ENCODE peak calls at places on chromosomes 12 and 14, in seven cellular contexts. X is IMR-90, B is body of pancreas, V is stomach, T is A549, C is right lobe of liver, M is adrenal gland. G is an unnamed sample.

GRCh38 chr14:102280376-102280962 is 24.5 kb downstream of the MOK start:
- DNase-seq in X (peak), B (no peak), V (no peak), T (peak), C (no peak), M (no peak), G (no peak)

GRCh38 chr12:86948851-86949250 is 692.7 kb upstream of the MGAT4C start:
- DNase-seq in X (peak), B (no peak), V (no peak), T (no peak), C (no peak), M (no peak), G (no peak)

GRCh38 chr12:26233620-26234019 is 38.2 kb downstream of the SSPN start:
- DNase-seq in X (peak), B (no peak), V (no peak), T (no peak), C (no peak), M (no peak), G (no peak)

GRCh38 chr12:132550014-132550802 is 60.2 kb downstream of the LRCOL1 start:
- DNase-seq in X (no peak), B (no peak), V (no peak), T (no peak), C (no peak), M (peak), G (no peak)

GRCh38 chr12:75831413-75831812 is 200.2 kb downstream of the PHLDA1 start:
- DNase-seq in X (peak), B (no peak), V (no peak), T (no peak), C (no peak), M (no peak), G (no peak)

GRCh38 chr12:2003676-2004112 is 563 bp downstream of the DCP1B start:
- DNase-seq in X (peak), B (no peak), V (no peak), T (no peak), C (no peak), M (no peak), G (no peak)

GRCh38 chr14:59262717-59263469 is 74.4 kb downstream of the DAAM1 start:
- DNase-seq in X (no peak), B (no peak), V (no peak), T (peak), C (peak), M (no peak), G (no peak)

GRCh38 chr12:6323340-6323994 is 13.0 kb downstream of the PLEKHG6 start:
- DNase-seq in X (peak), B (peak), V (peak), T (peak), C (no peak), M (peak), G (no peak)

GRCh38 chr12:2922329-2922728 is 31.6 kb downstream of the TULP3 start:
- DNase-seq in X (peak), B (no peak), V (no peak), T (no peak), C (no peak), M (no peak), G (no peak)

GRCh38 chr14:100587248-100587762 is at the start of gene BEGAIN:
- DNase-seq in X (no peak), B (no peak), V (no peak), T (no peak), C (no peak), M (no peak), G (no peak)

GRCh38 chr12:59723520-59723919 is 127.7 kb downstream of the SLC16A7 start:
- DNase-seq in X (peak), B (no peak), V (no peak), T (no peak), C (no peak), M (no peak), G (no peak)

GRCh38 chr12:7101047-7101693 is 7.8 kb downstream of the C1RL start:
- DNase-seq in X (peak), B (no peak), V (no peak), T (no peak), C (no peak), M (no peak), G (no peak)

DNA sequence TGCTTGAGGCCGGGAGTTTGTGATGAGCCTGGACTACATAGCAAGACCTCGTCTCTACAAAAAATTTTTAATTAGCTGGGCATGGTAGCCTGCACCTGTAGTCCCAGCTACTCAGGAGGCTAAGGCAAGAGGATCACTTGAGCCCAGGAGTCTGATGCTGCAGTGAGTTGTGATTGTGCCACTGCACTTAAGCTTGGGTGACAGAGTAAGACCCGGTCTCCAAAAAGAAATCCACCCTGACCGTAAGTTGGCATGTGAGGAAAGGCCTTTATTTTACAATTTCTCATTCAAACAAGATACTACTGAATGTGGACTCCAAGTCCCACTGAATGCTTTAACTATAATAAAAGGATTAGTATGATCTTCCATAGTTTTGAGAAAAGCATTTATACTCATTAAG is 27.3 kb downstream of the PSMA6 start:
- DNase-seq in X (no peak), B (no peak), V (no peak), T (no peak), C (no peak), M (no peak), G (no peak)
- H3K27ac ChIP-seq in X (no peak), B (no peak), V (no peak), T (no peak), C (no peak), M (no peak), G (no peak)

GRCh38 chr12:54581412-54581811 is 7.0 kb downstream of the PPP1R1A start:
- DNase-seq in X (no peak), B (no peak), V (no peak), T (no peak), C (no peak), M (no peak), G (no peak)
- H3K4me3 ChIP-seq in X (no peak), B (no peak), V (no peak), T (no peak), C (no peak), M (no peak), G (no peak)

GRCh38 chr12:120990487-120991055 is 12.2 kb downstream of the HNF1A start:
- DNase-seq in X (no peak), B (no peak), V (no peak), T (no peak), C (no peak), M (no peak), G (no peak)
- TF ChIP-seq POLR2A in X (no peak), B (no peak), V (no peak), T (no peak), C (no peak), M (no peak), G (no peak)

GRCh38 chr12:53060064-53060720 is 10.3 kb downstream of the TNS2 start:
- DNase-seq in X (no peak), B (peak), V (no peak), T (no peak), C (no peak), M (peak), G (peak)
- H3K27ac ChIP-seq in X (no peak), B (peak), V (peak), T (no peak), C (peak), M (peak), G (peak)

GRCh38 chr12:109446869-109447268 is 30.2 kb downstream of the KCTD10 start:
- DNase-seq in X (no peak), B (no peak), V (no peak), T (no peak), C (no peak), M (no peak), G (no peak)
- H3K4me3 ChIP-seq in X (no peak), B (no peak), V (no peak), T (no peak), C (no peak), M (no peak), G (no peak)

G was measured in breast epithelium.